ENCODE peak calls at places on chromosomes 4 and X, in ten cellular contexts. P is cardiac muscle cell, S is IMR-90, F is GM23248, Z is thoracic aorta, U is colonic mucosa, Y is heart right ventricle, C is body of pancreas, O is left lung, E is coronary artery. V is an unnamed sample.

GRCh38 chr4:78056265-78057129 is 626 bp upstream of the FRAS1 start:
- DNase-seq in P (peak), S (peak), F (peak), Z (peak), U (peak), Y (peak), C (peak), O (peak), E (peak), V (peak)

GRCh38 chr4:43983610-43984009 is 465.0 kb downstream of the KCTD8 start:
- DNase-seq in P (no peak), S (no peak), F (no peak), Z (no peak), U (no peak), Y (no peak), C (no peak), O (no peak), E (no peak), V (no peak)

GRCh38 chr4:108709234-108709633 is 53.6 kb downstream of the ETNPPL start:
- DNase-seq in P (no peak), S (no peak), F (no peak), Z (no peak), U (no peak), Y (no peak), C (no peak), O (no peak), E (no peak), V (no peak)

GRCh38 chr4:86055898-86056297 is 304.0 kb downstream of the MAPK10 start:
- DNase-seq in P (no peak), S (peak), F (peak), Z (no peak), U (no peak), Y (no peak), C (no peak), O (no peak), E (no peak), V (no peak)

GRCh38 chrX:39645059-39645895 is 452.5 kb downstream of the BCOR start:
- DNase-seq in P (peak), S (peak), F (peak), Z (peak), U (peak), Y (peak), C (peak), O (peak), E (peak), V (peak)

GRCh38 chrX:140090800-140091275 is 125.5 kb upstream of the CXorf66 start:
- DNase-seq in P (no peak), S (no peak), F (no peak), Z (no peak), U (no peak), Y (no peak), C (no peak), O (no peak), E (no peak), V (no peak)

GRCh38 chr4:188596027-188596426 is 456.8 kb downstream of the TRIML1 start:
- DNase-seq in P (peak), S (peak), F (no peak), Z (no peak), U (no peak), Y (no peak), C (no peak), O (no peak), E (no peak), V (no peak)

GRCh38 chr4:150211821-150212445 is 133.7 kb downstream of the DCLK2 start:
- DNase-seq in P (no peak), S (no peak), F (peak), Z (no peak), U (no peak), Y (no peak), C (no peak), O (no peak), E (no peak), V (no peak)

GRCh38 chrX:13007519-13008188 is 32.7 kb downstream of the TMSB4X start:
- DNase-seq in P (peak), S (peak), F (peak), Z (no peak), U (no peak), Y (no peak), C (peak), O (no peak), E (no peak), V (no peak)

GRCh38 chr4:26368685-26369084 is 47.9 kb downstream of the RBPJ start:
- DNase-seq in P (no peak), S (no peak), F (no peak), Z (no peak), U (no peak), Y (no peak), C (no peak), O (no peak), E (no peak), V (no peak)

GRCh38 chr4:59094505-59094904 is 1984.3 kb upstream of the IGFBP7 start:
- DNase-seq in P (no peak), S (no peak), F (no peak), Z (no peak), U (no peak), Y (no peak), C (no peak), O (no peak), E (no peak), V (no peak)

GRCh38 chrX:103640401-103641155 is 11.8 kb downstream of the TCEAL1 start:
- DNase-seq in P (no peak), S (peak), F (peak), Z (no peak), U (no peak), Y (no peak), C (no peak), O (no peak), E (no peak), V (no peak)

GRCh38 chr4:78032446-78032845 is 24.7 kb upstream of the FRAS1 start:
- DNase-seq in P (no peak), S (no peak), F (no peak), Z (no peak), U (no peak), Y (no peak), C (no peak), O (no peak), E (no peak), V (no peak)

GRCh38 chr4:38170800-38171199 is 210.6 kb downstream of the PTTG2 start:
- DNase-seq in P (no peak), S (no peak), F (peak), Z (no peak), U (no peak), Y (no peak), C (no peak), O (no peak), E (no peak), V (no peak)

GRCh38 chr4:76011700-76012387 is 4.5 kb upstream of the CXCL9 start:
- DNase-seq in P (peak), S (peak), F (peak), Z (no peak), U (no peak), Y (peak), C (peak), O (no peak), E (no peak), V (no peak)

GRCh38 chr4:142463195-142463594 is 382.9 kb downstream of the INPP4B start:
- DNase-seq in P (no peak), S (no peak), F (no peak), Z (no peak), U (no peak), Y (no peak), C (no peak), O (no peak), E (no peak), V (no peak)

GRCh38 chr4:85496933-85497332 is 22.0 kb downstream of the ARHGAP24 start:
- DNase-seq in P (peak), S (peak), F (peak), Z (no peak), U (no peak), Y (no peak), C (no peak), O (no peak), E (no peak), V (no peak)

GRCh38 chrX:53438832-53439230 is 4.7 kb upstream of the HSD17B10 start:
- DNase-seq in P (no peak), S (no peak), F (no peak), Z (no peak), U (no peak), Y (no peak), C (no peak), O (no peak), E (no peak), V (no peak)

GRCh38 chr4:73751166-73751565 is 10.8 kb downstream of the CXCL8 start:
- DNase-seq in P (peak), S (no peak), F (no peak), Z (no peak), U (no peak), Y (no peak), C (no peak), O (no peak), E (no peak), V (no peak)

GRCh38 chr4:151709587-151709986 is 51.2 kb downstream of the GATB start:
- DNase-seq in P (no peak), S (no peak), F (no peak), Z (no peak), U (no peak), Y (no peak), C (no peak), O (no peak), E (peak), V (no peak)

GRCh38 chrX:70664726-70665125 is 220.1 kb downstream of the DLG3 start:
- DNase-seq in P (peak), S (peak), F (peak), Z (no peak), U (no peak), Y (no peak), C (peak), O (no peak), E (no peak), V (no peak)

GRCh38 chr4:13539047-13539720 is 5.1 kb downstream of the NKX3-2 start:
- DNase-seq in P (no peak), S (no peak), F (peak), Z (no peak), U (no peak), Y (no peak), C (no peak), O (no peak), E (no peak), V (no peak)

DNA sequence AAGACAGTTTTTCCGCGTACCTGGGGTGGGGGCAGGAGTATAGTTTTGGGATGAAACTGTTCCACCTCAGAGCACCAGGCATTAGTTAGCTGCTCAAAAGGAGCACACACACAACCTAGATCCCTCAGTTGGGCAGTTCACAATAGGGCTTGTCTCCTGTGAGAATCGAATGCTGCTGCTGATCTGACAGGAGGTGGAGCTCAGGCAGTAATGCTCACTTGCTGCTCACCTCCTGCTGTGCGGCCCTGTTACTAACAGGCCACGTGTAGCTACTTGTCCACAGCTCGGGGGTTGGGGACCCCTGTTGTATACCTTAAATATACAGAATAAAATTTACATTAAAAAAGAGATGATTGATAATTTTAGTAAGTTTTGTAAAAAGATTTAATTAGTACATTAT is 191.5 kb downstream of the SLC7A11 start:
- DNase-seq in P (no peak), S (no peak), F (no peak), Z (no peak), U (no peak), Y (no peak), C (no peak), O (no peak), E (no peak), V (no peak)
- H3K27ac ChIP-seq in P (no peak), S (peak), F (no peak), Z (no peak), U (no peak), Y (no peak), C (no peak), O (no peak), E (no peak), V (no peak)

GRCh38 chrX:2694868-2695267 is 3.8 kb downstream of the CD99 start:
- DNase-seq in P (no peak), S (no peak), F (peak), Z (no peak), U (no peak), Y (no peak), C (no peak), O (no peak), E (no peak), V (no peak)
- H3K27ac ChIP-seq in P (peak), S (no peak), F (peak), Z (no peak), U (no peak), Y (peak), C (no peak), O (peak), E (peak), V (peak)

DNA sequence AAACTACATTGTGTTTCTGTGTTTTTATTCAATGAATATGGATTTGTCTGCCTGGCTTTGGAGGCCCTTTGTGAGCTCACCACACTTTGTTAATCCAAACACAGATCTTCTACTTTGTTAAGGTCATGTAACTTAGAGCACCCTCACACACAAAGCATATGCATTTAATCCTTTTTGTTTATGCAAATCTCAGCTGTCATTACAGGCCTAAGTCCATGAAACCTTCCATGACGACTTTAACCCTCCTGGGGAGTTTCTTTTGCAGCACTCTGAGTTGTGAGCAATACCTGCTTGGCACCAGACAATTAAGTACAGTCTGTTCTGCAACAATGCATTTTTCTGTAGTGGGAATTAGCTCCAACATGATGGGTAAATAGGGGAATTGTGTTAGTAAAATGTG is 14.9 kb downstream of the CCSER1 start:
- DNase-seq in P (no peak), S (no peak), F (no peak), Z (no peak), U (no peak), Y (no peak), C (no peak), O (no peak), E (no peak), V (no peak)
- H3K27ac ChIP-seq in P (no peak), S (no peak), F (no peak), Z (no peak), U (no peak), Y (no peak), C (no peak), O (no peak), E (no peak), V (no peak)

DNA sequence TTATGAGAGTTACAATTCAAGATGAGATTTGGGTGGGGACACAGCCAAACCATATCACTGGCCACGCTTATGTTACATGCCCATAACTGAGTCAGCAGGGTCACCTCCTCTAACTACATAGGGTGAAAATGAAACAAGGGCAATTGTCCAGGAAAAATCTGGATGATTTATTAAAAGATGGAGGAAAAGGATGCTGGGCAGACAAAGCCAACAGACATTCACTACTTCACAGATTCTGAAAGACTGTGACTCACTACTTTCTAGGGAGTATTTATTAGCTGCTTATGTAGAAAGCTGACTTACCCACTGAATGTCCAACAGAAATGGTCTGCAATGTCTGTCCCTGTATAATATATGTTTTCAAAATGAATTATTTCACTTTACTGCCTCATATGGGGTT is 72.4 kb downstream of the APBB2 start:
- DNase-seq in P (peak), S (peak), F (peak), Z (no peak), U (no peak), Y (no peak), C (no peak), O (no peak), E (no peak), V (no peak)
- H3K27ac ChIP-seq in P (no peak), S (no peak), F (peak), Z (peak), U (no peak), Y (peak), C (peak), O (peak), E (peak), V (peak)

GRCh38 chr4:111671756-111672155 is 473.5 kb upstream of the FAM241A start:
- DNase-seq in P (no peak), S (no peak), F (no peak), Z (no peak), U (no peak), Y (no peak), C (no peak), O (no peak), E (no peak), V (no peak)
- H3K27ac ChIP-seq in P (no peak), S (no peak), F (no peak), Z (no peak), U (no peak), Y (no peak), C (no peak), O (no peak), E (no peak), V (no peak)

GRCh38 chr4:128831526-128832252 is 22.2 kb downstream of the JADE1 start:
- DNase-seq in P (peak), S (peak), F (no peak), Z (no peak), U (no peak), Y (no peak), C (peak), O (no peak), E (no peak), V (no peak)
- H3K27ac ChIP-seq in P (no peak), S (peak), F (no peak), Z (peak), U (no peak), Y (peak), C (peak), O (no peak), E (peak), V (peak)

GRCh38 chr4:145804134-145804533 is 124.2 kb downstream of the C4orf51 start:
- DNase-seq in P (peak), S (peak), F (peak), Z (no peak), U (no peak), Y (no peak), C (peak), O (no peak), E (no peak), V (no peak)
- H3K27ac ChIP-seq in P (no peak), S (no peak), F (peak), Z (peak), U (no peak), Y (no peak), C (no peak), O (peak), E (peak), V (peak)